ENCODE peak calls at places on chromosome 5, in eight cellular contexts. O is activated CD8-positive, alpha-beta T cell treated with anti-CD3 and anti-CD28 coated beads for 36 hours; Q is A549; N is dorsolateral prefrontal cortex; X is colonic mucosa; L is epithelial cell of esophagus; F is RWPE2; W is cardiac fibroblast. S is an unnamed sample.

GRCh38 chr5:147530801-147531389 is 21.0 kb upstream of the DPYSL3 start:
- DNase-seq in Q (peak), X (no peak), O (no peak), F (peak), N (no peak), W (peak), L (peak), S (no peak)

GRCh38 chr5:170355601-170356098 is 33.5 kb downstream of the KCNMB1 start:
- DNase-seq in W (no peak), Q (no peak), F (no peak), N (no peak), L (no peak), X (no peak), O (no peak), S (no peak)

GRCh38 chr5:147748590-147748989 is 33.9 kb downstream of the JAKMIP2 start:
- DNase-seq in X (no peak), O (no peak), Q (no peak), F (no peak), N (no peak), L (no peak), W (no peak), S (no peak)

GRCh38 chr5:116872986-116873385 is 298.4 kb upstream of the SEMA6A start:
- DNase-seq in Q (no peak), O (no peak), X (no peak), L (peak), N (no peak), W (peak), F (no peak), S (no peak)

GRCh38 chr5:143605403-143606005 is 202.0 kb upstream of the NR3C1 start:
- DNase-seq in Q (no peak), N (no peak), L (no peak), X (peak), O (peak), W (peak), F (no peak), S (no peak)

GRCh38 chr5:112604741-112605390 is 132.8 kb upstream of the APC start:
- DNase-seq in L (peak), N (no peak), F (no peak), O (peak), X (peak), Q (no peak), W (peak), S (no peak)

GRCh38 chr5:115575167-115576070 is 26.9 kb downstream of the TICAM2 start:
- DNase-seq in F (no peak), N (no peak), Q (no peak), O (no peak), X (no peak), L (peak), W (peak), S (no peak)

GRCh38 chr5:14138608-14139540 is 4.3 kb upstream of the TRIO start:
- DNase-seq in F (no peak), N (no peak), Q (no peak), L (no peak), W (no peak), X (no peak), O (no peak), S (no peak)

GRCh38 chr5:134206627-134207160 is 19.2 kb downstream of the PPP2CA start:
- DNase-seq in W (no peak), X (no peak), Q (no peak), F (no peak), O (no peak), N (no peak), L (no peak), S (no peak)

GRCh38 chr5:168317096-168317520 is 25.7 kb downstream of the WWC1 start:
- DNase-seq in Q (no peak), F (no peak), L (no peak), W (no peak), N (no peak), X (no peak), O (no peak), S (no peak)

GRCh38 chr5:181243020-181243520 is 636 bp downstream of the RACK1 start:
- DNase-seq in N (no peak), F (no peak), W (no peak), Q (no peak), L (no peak), O (no peak), X (no peak), S (no peak)

GRCh38 chr5:1461396-1461795 is 16.2 kb upstream of the SLC6A3 start:
- DNase-seq in F (no peak), N (peak), L (no peak), W (no peak), X (no peak), Q (no peak), O (no peak), S (no peak)

GRCh38 chr5:146040559-146040958 is 64.8 kb downstream of the PLAC8L1 start:
- DNase-seq in Q (no peak), X (peak), W (peak), F (no peak), N (no peak), O (no peak), L (no peak), S (no peak)

GRCh38 chr5:148827723-148828122 is 1.3 kb downstream of the ADRB2 start:
- DNase-seq in L (peak), O (no peak), F (no peak), W (no peak), X (no peak), N (no peak), Q (no peak), S (no peak)

GRCh38 chr5:157352756-157353340 is 86.9 kb downstream of the CYFIP2 start:
- DNase-seq in N (no peak), O (peak), F (no peak), X (no peak), L (no peak), W (no peak), Q (no peak), S (no peak)

GRCh38 chr5:85049020-85049419 is 664.3 kb upstream of the EDIL3 start:
- DNase-seq in L (peak), F (no peak), O (no peak), Q (no peak), N (no peak), X (no peak), W (peak), S (no peak)

GRCh38 chr5:19266791-19267190 is 721.2 kb downstream of the CDH18 start:
- DNase-seq in W (no peak), F (no peak), Q (no peak), O (no peak), X (no peak), N (no peak), L (no peak), S (no peak)

GRCh38 chr5:16385516-16386090 is 80.0 kb downstream of the ZNF622 start:
- DNase-seq in N (no peak), F (no peak), O (no peak), W (no peak), X (no peak), Q (no peak), L (no peak), S (no peak)

GRCh38 chr5:129499208-129499852 is 39.2 kb downstream of the ADAMTS19 start:
- DNase-seq in O (no peak), F (no peak), W (no peak), Q (no peak), N (no peak), X (no peak), L (no peak), S (no peak)

GRCh38 chr5:143188083-143188482 is 215.4 kb downstream of the NR3C1 start:
- DNase-seq in W (no peak), X (no peak), Q (no peak), O (no peak), F (no peak), L (no peak), N (no peak), S (no peak)

GRCh38 chr5:102596951-102597350 is 98.2 kb upstream of the SLCO6A1 start:
- DNase-seq in W (no peak), X (no peak), F (no peak), Q (no peak), N (no peak), O (no peak), L (no peak), S (no peak)

GRCh38 chr5:149283611-149284480 is 12.2 kb downstream of the AFAP1L1 start:
- DNase-seq in L (no peak), W (peak), F (no peak), O (no peak), X (no peak), Q (no peak), N (no peak), S (no peak)

GRCh38 chr5:33170414-33170813 is 270.4 kb upstream of the TARS1 start:
- DNase-seq in L (peak), X (no peak), W (no peak), O (no peak), Q (no peak), N (no peak), F (no peak), S (no peak)

GRCh38 chr5:96114736-96115466 is 153.2 kb upstream of the ELL2 start:
- DNase-seq in N (no peak), W (no peak), X (no peak), Q (no peak), O (no peak), F (no peak), L (peak), S (no peak)

GRCh38 chr5:53603009-53603687 is 42.7 kb downstream of the NDUFS4 start:
- DNase-seq in Q (no peak), X (no peak), N (no peak), O (no peak), L (peak), W (peak), F (no peak), S (no peak)

GRCh38 chr5:159099049-159099760 is 511 bp downstream of the EBF1 start:
- DNase-seq in F (no peak), L (peak), O (peak), X (peak), W (peak), Q (peak), N (no peak), S (peak)

GRCh38 chr5:19547640-19548039 is 440.4 kb downstream of the CDH18 start:
- DNase-seq in O (no peak), Q (no peak), X (no peak), N (no peak), F (no peak), W (peak), L (peak), S (no peak)

GRCh38 chr5:63923914-63924313 is 38.3 kb downstream of the HTR1A start:
- DNase-seq in X (peak), Q (no peak), F (no peak), O (no peak), N (no peak), W (no peak), L (peak), S (no peak)

GRCh38 chr5:142376001-142376400 is 51.2 kb upstream of the SPRY4 start:
- DNase-seq in N (no peak), Q (no peak), X (no peak), L (no peak), O (no peak), W (no peak), F (no peak), S (no peak)

DNA sequence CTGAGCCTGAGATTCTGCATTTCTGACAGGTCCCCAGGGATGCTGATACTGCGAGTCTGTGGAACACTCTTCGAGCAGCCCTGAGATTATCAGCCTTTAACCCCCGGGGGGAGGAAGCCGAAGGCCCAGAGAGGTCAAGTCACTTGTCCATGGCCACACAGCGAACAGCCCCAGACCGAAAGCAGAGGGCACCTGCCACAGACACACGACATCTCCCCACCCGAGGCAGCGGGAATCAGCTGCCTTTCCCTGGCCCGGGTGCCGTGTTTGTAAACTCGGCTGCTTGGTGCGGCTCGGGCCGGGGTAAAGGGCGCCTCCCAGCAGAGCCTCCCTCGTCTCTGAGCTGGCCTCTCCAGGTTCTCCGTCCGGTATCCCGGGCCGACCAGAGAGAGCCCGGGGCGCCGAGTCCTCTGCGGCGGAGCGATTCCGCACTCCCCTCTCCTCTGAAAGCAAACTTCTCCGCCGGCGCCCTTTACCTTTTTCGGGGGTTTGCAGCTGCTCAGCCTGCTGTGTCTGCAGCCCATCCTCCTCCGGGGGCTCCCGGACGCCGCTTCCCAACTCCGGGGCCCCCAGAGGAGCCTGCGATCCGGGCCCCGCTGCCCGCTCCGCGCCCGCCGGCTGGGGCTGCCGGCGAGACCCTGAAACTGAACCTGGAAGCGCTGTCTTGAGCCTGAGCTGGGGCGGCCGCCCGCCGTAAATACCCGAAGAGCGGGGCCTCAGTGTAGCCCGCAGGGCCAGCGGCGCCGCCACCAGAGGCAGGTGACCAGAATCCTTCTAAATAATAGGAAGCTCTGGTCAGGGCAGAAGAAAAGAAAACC is at the start of gene CCDC69:
- DNase-seq in X (peak), W (peak), L (peak), F (no peak), O (peak), N (peak), Q (peak), S (no peak)
- TF ChIP-seq CTCF in X (no peak), W (peak), L (no peak), F (peak), O (no peak), N (peak), Q (peak), S (peak)

DNA sequence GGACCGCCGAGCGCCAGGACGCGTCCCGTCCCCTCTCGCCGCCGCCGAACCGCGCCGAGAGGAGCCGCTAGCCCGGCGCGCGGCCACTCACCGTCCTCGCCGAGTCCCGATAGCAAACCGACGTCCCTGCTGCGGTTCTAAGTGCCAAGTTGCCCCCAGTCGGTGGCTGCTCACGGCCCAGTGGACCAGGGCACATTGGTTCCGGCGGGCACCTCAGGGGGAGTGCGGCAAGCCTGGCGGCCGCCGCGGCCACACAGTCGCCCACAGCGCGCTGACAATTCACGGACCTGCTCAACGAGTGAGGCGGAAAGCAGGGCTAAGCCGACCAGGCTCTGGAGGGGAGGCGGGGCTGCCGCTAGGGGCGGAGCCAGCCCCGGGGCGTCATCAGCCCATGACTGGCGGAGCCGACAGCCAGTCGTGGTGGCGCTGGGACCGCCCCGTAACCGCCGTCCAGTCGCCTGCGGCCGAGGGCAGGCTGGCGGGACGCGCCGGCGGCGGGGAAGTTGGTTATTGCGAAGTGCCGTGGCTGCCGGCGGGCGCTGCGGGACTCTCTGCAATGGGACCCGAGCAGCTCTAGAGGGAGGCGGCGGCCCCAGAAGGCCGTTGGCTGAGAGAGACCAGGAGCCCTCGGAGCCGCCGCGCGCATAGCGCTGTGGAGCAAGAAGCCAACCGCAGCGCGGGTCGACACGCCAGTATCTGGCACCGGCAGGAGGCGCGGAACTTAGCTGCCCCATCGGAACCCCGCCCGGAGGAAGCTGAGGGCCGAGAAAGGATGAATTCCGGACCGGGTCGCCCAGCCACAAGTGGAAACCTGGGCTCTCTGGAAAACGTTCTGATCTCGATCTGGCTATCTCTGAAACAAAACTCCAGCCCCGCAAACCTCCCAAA is at the start of gene MARCHF3:
- DNase-seq in O (peak), Q (peak), N (peak), L (peak), X (peak), F (peak), W (peak), S (peak)
- TF ChIP-seq CTCF in O (peak), Q (no peak), N (peak), L (peak), X (peak), F (peak), W (peak), S (peak)

GRCh38 chr5:60529001-60529400 is 171.0 kb downstream of the DEPDC1B start:
- DNase-seq in N (no peak), W (no peak), O (no peak), X (no peak), L (no peak), Q (no peak), F (no peak), S (no peak)

GRCh38 chr5:60538955-60539866 is 160.8 kb downstream of the DEPDC1B start:
- DNase-seq in F (no peak), W (peak), O (no peak), N (no peak), Q (no peak), X (no peak), L (no peak), S (no peak)

GRCh38 chr5:60535198-60535597 is 164.8 kb downstream of the DEPDC1B start:
- DNase-seq in X (no peak), Q (no peak), W (no peak), O (no peak), L (no peak), F (no peak), N (no peak), S (no peak)

DNA sequence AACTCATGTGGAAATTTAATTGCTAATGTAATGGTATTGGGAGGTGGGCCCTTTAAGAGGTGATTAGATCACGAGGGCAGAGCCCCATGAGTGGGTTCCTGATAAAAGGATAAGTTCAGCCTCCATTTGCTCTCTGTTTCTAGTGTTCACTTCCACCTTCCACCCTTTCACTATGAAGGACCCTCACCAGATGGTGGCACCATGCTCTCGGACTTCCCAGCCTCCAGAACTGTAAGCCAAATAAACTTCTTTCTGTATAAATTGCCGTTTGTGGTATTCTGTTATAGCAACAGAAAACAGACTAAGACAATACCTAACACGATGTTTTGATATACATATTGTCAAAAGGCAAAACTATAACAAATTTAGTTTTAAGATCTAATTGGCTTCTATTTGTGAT is 166.2 kb downstream of the DEPDC1B start:
- DNase-seq in O (no peak), F (no peak), Q (no peak), N (no peak), X (no peak), L (no peak), W (no peak), S (no peak)
- TF ChIP-seq CTCF in O (no peak), F (no peak), Q (no peak), N (no peak), X (no peak), L (no peak), W (no peak), S (no peak)

GRCh38 chr5:172356527-172356926 is 73.0 kb upstream of the UBTD2 start:
- DNase-seq in L (no peak), N (no peak), X (no peak), F (no peak), O (no peak), Q (no peak), W (no peak), S (no peak)
- TF ChIP-seq CTCF in L (no peak), N (no peak), X (no peak), F (no peak), O (no peak), Q (no peak), W (no peak), S (no peak)

DNA sequence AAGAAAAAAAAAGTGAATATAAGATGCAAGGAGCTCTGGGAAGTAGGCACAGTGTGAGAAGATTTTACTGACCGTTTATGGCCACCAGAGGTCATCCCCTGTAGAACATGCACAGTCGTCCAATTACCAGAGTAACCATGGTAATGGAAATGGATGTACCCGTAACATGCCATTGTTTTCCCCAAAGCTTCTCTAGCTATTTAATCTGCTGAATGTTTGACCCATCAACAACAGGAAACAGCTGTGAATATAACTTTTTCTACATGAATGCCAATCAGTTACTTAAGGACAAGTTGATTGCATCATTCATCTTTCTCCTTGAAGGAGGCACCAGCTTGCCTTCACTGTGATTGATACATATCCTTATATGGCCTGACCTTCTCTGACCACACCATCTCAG is 1967.0 kb upstream of the CDH9 start:
- DNase-seq in X (no peak), L (no peak), O (no peak), N (no peak), Q (no peak), W (no peak), F (no peak), S (no peak)
- TF ChIP-seq CTCF in X (no peak), L (no peak), O (no peak), N (no peak), Q (peak), W (no peak), F (peak), S (peak)

DNA sequence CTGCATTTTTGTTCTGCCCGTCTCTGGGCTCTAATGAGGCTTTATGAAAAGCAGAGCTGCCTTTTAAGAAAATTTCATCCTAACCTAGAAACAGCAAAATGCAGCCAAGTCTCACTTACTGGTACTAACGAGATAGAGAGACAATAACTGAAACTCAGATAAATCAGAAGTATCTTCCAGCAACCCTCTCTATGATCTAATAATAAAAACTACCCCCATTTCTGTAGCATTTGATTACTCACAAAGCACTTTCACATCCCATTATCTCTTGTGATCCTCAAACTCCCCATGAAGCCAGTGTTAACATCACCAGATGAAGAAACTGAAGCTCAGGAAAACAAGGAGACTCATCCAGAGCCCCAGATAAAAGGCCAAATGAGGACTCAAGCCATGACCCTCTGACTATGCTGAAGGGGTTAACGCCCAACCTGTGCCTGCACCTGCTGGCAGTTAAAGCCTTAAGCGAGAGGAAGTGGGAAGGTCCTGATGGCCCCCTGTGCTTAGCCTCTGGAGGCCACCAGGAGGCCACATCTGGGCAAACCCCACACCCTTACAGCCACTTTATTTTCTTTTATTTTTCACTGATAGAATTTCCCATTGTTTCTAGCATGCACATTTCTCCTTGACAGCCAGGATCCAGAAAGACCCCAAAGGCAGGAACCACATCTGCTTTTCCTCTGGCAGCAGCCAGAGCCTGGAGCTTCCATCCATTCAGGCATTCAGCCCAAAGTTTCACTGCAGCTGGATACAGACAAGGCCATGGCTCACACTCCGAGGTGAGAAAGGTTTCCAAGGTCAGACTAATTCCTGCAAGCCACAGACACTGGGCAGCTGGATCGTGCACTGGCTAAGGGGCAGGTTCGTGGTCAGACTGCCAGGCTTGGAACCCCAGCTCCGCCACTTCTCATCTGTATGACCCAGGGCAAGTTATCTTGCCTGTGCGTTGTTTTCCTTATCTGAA is 37.2 kb downstream of the SPOCK1 start:
- DNase-seq in Q (no peak), L (no peak), W (no peak), F (no peak), N (no peak), O (no peak), X (no peak), S (no peak)
- TF ChIP-seq CTCF in Q (no peak), L (no peak), W (no peak), F (no peak), N (no peak), O (no peak), X (no peak), S (no peak)

S was measured in chondrocyte.